ENCODE peak calls at places on chromosomes 1 and 21, in five cellular contexts. P is memory B cell, X is KBM-7, U is uterus, Z is left colon. I is an unnamed sample.

GRCh38 chr1:16394977-16395376 is 27.9 kb downstream of the SZRD1 start:
- DNase-seq in U (no peak), X (no peak), Z (no peak), P (no peak), I (no peak)

GRCh38 chr1:21099034-21099868 is 77.4 kb downstream of the EIF4G3 start:
- DNase-seq in P (no peak), Z (no peak), U (no peak), X (no peak), I (no peak)

GRCh38 chr1:1187938-1188337 is 14.3 kb downstream of the TTLL10 start:
- DNase-seq in Z (no peak), P (no peak), U (no peak), X (no peak), I (no peak)

GRCh38 chr1:96059736-96060135 is 661.8 kb upstream of the PTBP2 start:
- DNase-seq in Z (no peak), X (no peak), P (no peak), U (no peak), I (no peak)

GRCh38 chr1:12615916-12616708 is 1.9 kb downstream of the DHRS3 start:
- DNase-seq in Z (peak; percentile 69), P (no peak), U (peak; percentile 51), X (no peak), I (peak; percentile 44)

GRCh38 chr21:38897532-38898421 is 92.0 kb downstream of the ETS2 start:
- DNase-seq in Z (no peak), X (no peak), U (peak; percentile 43), P (no peak), I (peak; percentile 56)

GRCh38 chr1:48208652-48209051 is 13.9 kb upstream of the SLC5A9 start:
- DNase-seq in Z (no peak), P (no peak), U (no peak), X (no peak), I (no peak)

GRCh38 chr1:15669864-15670263 is 14.3 kb upstream of the PLEKHM2 start:
- DNase-seq in X (no peak), Z (no peak), U (no peak), P (no peak), I (no peak)

GRCh38 chr1:43978264-43978550 is 803 bp upstream of the B4GALT2 start:
- DNase-seq in U (no peak), X (no peak), P (no peak), Z (no peak), I (no peak)

GRCh38 chr1:43885311-43885801 is 48.2 kb upstream of the ARTN start:
- DNase-seq in U (no peak), Z (peak; percentile 46), P (no peak), X (no peak), I (no peak)

GRCh38 chr1:41239988-41240610 is 2.0 kb downstream of the SCMH1 start:
- DNase-seq in P (no peak), X (peak; percentile 50), Z (no peak), U (peak; percentile 24), I (peak; percentile 76)

GRCh38 chr1:44645466-44646244 is 28.6 kb downstream of the TMEM53 start:
- DNase-seq in Z (peak; percentile 30), X (no peak), P (no peak), U (no peak), I (no peak)

GRCh38 chr1:244502630-244503029 is 41.6 kb downstream of the CATSPERE start:
- DNase-seq in U (no peak), P (no peak), Z (no peak), X (no peak), I (no peak)

GRCh38 chr1:167109125-167109524 is 15.2 kb downstream of the STYXL2 start:
- DNase-seq in Z (no peak), U (no peak), X (peak; percentile 28), P (no peak), I (no peak)

GRCh38 chr21:40841524-40842196 is 5.3 kb downstream of the DSCAM start:
- DNase-seq in Z (peak; percentile 10), U (no peak), P (no peak), X (no peak), I (no peak)

GRCh38 chr1:3271866-3272265 is 182.6 kb upstream of the ARHGEF16 start:
- DNase-seq in P (no peak), Z (no peak), X (no peak), U (no peak), I (no peak)

GRCh38 chr1:58156124-58156468 is 390.4 kb downstream of the OMA1 start:
- DNase-seq in U (no peak), Z (no peak), P (no peak), X (no peak), I (peak; percentile 95)

GRCh38 chr1:3777078-3777547 is 4.6 kb downstream of the SMIM1 start:
- DNase-seq in U (no peak), X (no peak), Z (no peak), P (no peak), I (no peak)

GRCh38 chr1:43047135-43047534 is 88.5 kb upstream of the SLC2A1 start:
- DNase-seq in P (no peak), Z (no peak), U (no peak), X (no peak), I (no peak)

GRCh38 chr1:36584874-36585759 is 102.4 kb upstream of the CSF3R start:
- DNase-seq in P (no peak), U (no peak), Z (no peak), X (no peak), I (no peak)

GRCh38 chr1:180622658-180623508 is 8.9 kb upstream of the XPR1 start:
- DNase-seq in U (no peak), X (no peak), P (no peak), Z (no peak), I (no peak)

GRCh38 chr1:226677121-226678020 is 61.7 kb downstream of the ITPKB start:
- DNase-seq in P (peak; percentile 61), U (peak; percentile 93), X (peak; percentile 86), Z (peak; percentile 60), I (peak; percentile 85)

GRCh38 chr1:96598416-96599168 is 123.0 kb upstream of the PTBP2 start:
- DNase-seq in U (no peak), X (no peak), Z (no peak), P (no peak), I (no peak)

GRCh38 chr1:115929846-115930245 is 46.5 kb upstream of the SLC22A15 start:
- DNase-seq in Z (no peak), U (no peak), P (no peak), X (no peak), I (no peak)

GRCh38 chr1:5770981-5771765 is 221.1 kb downstream of the NPHP4 start:
- DNase-seq in U (no peak), Z (no peak), P (no peak), X (peak; percentile 88), I (no peak)

GRCh38 chr1:8822383-8823294 is 5.2 kb upstream of the RERE start:
- DNase-seq in Z (peak; percentile 31), P (no peak), X (peak; percentile 69), U (peak; percentile 37), I (no peak)

GRCh38 chr1:180842890-180843289 is 69.8 kb upstream of the KIAA1614 start:
- DNase-seq in X (no peak), P (no peak), U (no peak), Z (no peak), I (no peak)

GRCh38 chr1:16162163-16162822 is 6.4 kb upstream of the EPHA2 start:
- DNase-seq in Z (peak; percentile 77), U (no peak), P (no peak), X (no peak), I (no peak)

GRCh38 chr1:29895201-29895600 is 658.9 kb downstream of the PTPRU start:
- DNase-seq in U (no peak), Z (no peak), P (no peak), X (no peak), I (no peak)

GRCh38 chr1:225819346-225820192 is 9.6 kb downstream of the EPHX1 start:
- DNase-seq in P (no peak), Z (no peak), U (peak; percentile 58), X (no peak), I (no peak)

GRCh38 chr21:31630062-31630711 is 29.3 kb upstream of the SOD1 start:
- DNase-seq in X (no peak), Z (no peak), P (no peak), U (peak; percentile 68), I (no peak)

GRCh38 chr1:1300352-1300739 is 7.4 kb downstream of the ACAP3 start:
- DNase-seq in X (no peak), P (no peak), U (no peak), Z (no peak), I (no peak)

GRCh38 chr1:86502721-86503430 is 34.1 kb downstream of the CLCA1 start:
- DNase-seq in Z (peak; percentile 75), U (peak; percentile 82), P (no peak), X (peak; percentile 46), I (peak; percentile 56)

GRCh38 chr1:201531551-201532425 is 7.1 kb upstream of the NAV1 start:
- DNase-seq in X (peak; percentile 67), P (no peak), U (no peak), Z (no peak), I (peak; percentile 35)

GRCh38 chr1:101295212-101295611 is 58.4 kb downstream of the S1PR1 start:
- DNase-seq in U (no peak), Z (no peak), P (no peak), X (no peak), I (no peak)